ENCODE peak calls at places on chromosomes 7 and 10, in four cellular contexts. Q is fibroblast of lung, U is heart right ventricle, A is A549. Y is an unnamed sample.

GRCh38 chr7:138980575-138981285 is 459 bp downstream of the KIAA1549 start:
- DNase-seq in Q (no peak), U (peak), A (no peak), Y (no peak)

GRCh38 chr7:32119790-32120196 is 49.6 kb upstream of the PDE1C start:
- DNase-seq in Q (no peak), U (peak), A (no peak), Y (no peak)

GRCh38 chr10:57962839-57963238 is 304.9 kb downstream of the IPMK start:
- DNase-seq in Q (no peak), U (no peak), A (no peak), Y (no peak)

GRCh38 chr10:57696641-57697040 is 571.1 kb downstream of the IPMK start:
- DNase-seq in Q (peak), U (no peak), A (peak), Y (no peak)

GRCh38 chr7:610141-610530 is 90.5 kb upstream of the PDGFA start:
- DNase-seq in Q (no peak), U (no peak), A (no peak), Y (no peak)

GRCh38 chr7:131600578-131600977 is 44.1 kb upstream of the PODXL start:
- DNase-seq in Q (peak), U (no peak), A (peak), Y (no peak)

GRCh38 chr7:82696631-82697030 is 253.1 kb upstream of the CACNA2D1 start:
- DNase-seq in Q (no peak), U (no peak), A (no peak), Y (no peak)

GRCh38 chr7:44977956-44978355 is 859 bp downstream of the MYO1G start:
- DNase-seq in Q (no peak), U (no peak), A (no peak), Y (no peak)

GRCh38 chr10:72320676-72321247 is 34.0 kb downstream of the DNAJB12 start:
- DNase-seq in Q (peak), U (no peak), A (peak), Y (no peak)

GRCh38 chr7:35729061-35729783 is 34.3 kb upstream of the HERPUD2 start:
- DNase-seq in Q (no peak), U (no peak), A (no peak), Y (peak)

GRCh38 chr10:35210961-35211360 is 84.3 kb downstream of the CREM start:
- DNase-seq in Q (no peak), U (no peak), A (no peak), Y (no peak)

GRCh38 chr10:79196470-79197461 is 128.0 kb downstream of the ZMIZ1 start:
- DNase-seq in Q (peak), U (peak), A (peak), Y (peak)

GRCh38 chr7:123485187-123485586 is 49.2 kb downstream of the IQUB start:
- DNase-seq in Q (no peak), U (no peak), A (no peak), Y (no peak)

GRCh38 chr7:51354897-51355296 is 38.3 kb upstream of the COBL start:
- DNase-seq in Q (no peak), U (no peak), A (no peak), Y (no peak)

GRCh38 chr10:133401500-133401899 is 7.5 kb downstream of the MTG1 start:
- DNase-seq in Q (no peak), U (no peak), A (no peak), Y (no peak)

GRCh38 chr7:138785587-138786437 is 12.0 kb upstream of the TMEM213 start:
- DNase-seq in Q (peak), U (no peak), A (peak), Y (no peak)

GRCh38 chr7:83532229-83532628 is 116.7 kb downstream of the SEMA3E start:
- DNase-seq in Q (peak), U (no peak), A (peak), Y (no peak)

GRCh38 chr10:111086602-111087001 is 9.8 kb downstream of the ADRA2A start:
- DNase-seq in Q (no peak), U (no peak), A (no peak), Y (no peak)

GRCh38 chr7:97020601-97021442 is 3.8 kb downstream of the DLX5 start:
- DNase-seq in Q (no peak), U (no peak), A (no peak), Y (no peak)

GRCh38 chr7:29839302-29839701 is 33.0 kb downstream of the WIPF3 start:
- DNase-seq in Q (peak), U (peak), A (peak), Y (no peak)

GRCh38 chr7:116417593-116418345 is 81.8 kb upstream of the CAV2 start:
- DNase-seq in Q (peak), U (no peak), A (peak), Y (no peak)

GRCh38 chr7:88090671-88091070 is 129.2 kb downstream of the SRI start:
- DNase-seq in Q (peak), U (no peak), A (no peak), Y (no peak)

GRCh38 chr10:117519366-117519765 is 23.2 kb upstream of the EMX2 start:
- DNase-seq in Q (no peak), U (no peak), A (no peak), Y (no peak)

GRCh38 chr7:6228865-6229264 is 43.6 kb downstream of the CYTH3 start:
- DNase-seq in Q (peak), U (no peak), A (no peak), Y (no peak)

GRCh38 chr7:94907420-94908203 is at the start of gene PPP1R9A:
- DNase-seq in Q (peak), U (peak), A (peak), Y (no peak)

GRCh38 chr7:132825222-132825621 is 249.0 kb upstream of the PLXNA4 start:
- DNase-seq in Q (no peak), U (no peak), A (no peak), Y (no peak)

GRCh38 chr10:28508304-28508925 is 24.5 kb upstream of the WAC start:
- DNase-seq in Q (no peak), U (no peak), A (no peak), Y (no peak)

GRCh38 chr7:11625669-11626068 is 206.3 kb downstream of the THSD7A start:
- DNase-seq in Q (peak), U (no peak), A (peak), Y (no peak)

GRCh38 chr7:979886-980571 is 3.0 kb upstream of the CYP2W1 start:
- DNase-seq in Q (no peak), U (no peak), A (peak), Y (no peak)

GRCh38 chr7:99340659-99341058 is 15.0 kb downstream of the ARPC1A start:
- DNase-seq in Q (peak), U (no peak), A (no peak), Y (no peak)

GRCh38 chr7:17466201-17466600 is 167.7 kb downstream of the AHR start:
- DNase-seq in Q (peak), U (no peak), A (no peak), Y (no peak)

GRCh38 chr10:4370376-4370775 is 455.6 kb upstream of the AKR1E2 start:
- DNase-seq in Q (peak), U (no peak), A (no peak), Y (no peak)

GRCh38 chr10:72691470-72692056 is 380 bp upstream of the MCU start:
- DNase-seq in Q (peak), U (no peak), A (no peak), Y (no peak)

GRCh38 chr10:119466076-119466475 is 76.4 kb downstream of the RGS10 start:
- DNase-seq in Q (no peak), U (no peak), A (no peak), Y (no peak)

GRCh38 chr10:119469325-119469707 is 73.2 kb downstream of the RGS10 start:
- DNase-seq in Q (no peak), U (no peak), A (no peak), Y (no peak)

GRCh38 chr10:119465085-119465484 is 77.4 kb downstream of the RGS10 start:
- DNase-seq in Q (no peak), U (no peak), A (no peak), Y (no peak)

GRCh38 chr10:119468542-119469324 is 73.8 kb downstream of the RGS10 start:
- DNase-seq in Q (no peak), U (no peak), A (no peak), Y (no peak)

GRCh38 chr10:119466655-119467054 is 75.9 kb downstream of the RGS10 start:
- DNase-seq in Q (peak), U (no peak), A (no peak), Y (peak)
- H3K27ac ChIP-seq in Q (no peak), U (no peak), A (no peak), Y (no peak)

GRCh38 chr10:125154529-125154928 is 5.8 kb downstream of the CTBP2 start:
- DNase-seq in Q (no peak), U (no peak), A (no peak), Y (no peak)
- H3K4me3 ChIP-seq in Q (peak), U (peak), A (no peak), Y (no peak)

DNA sequence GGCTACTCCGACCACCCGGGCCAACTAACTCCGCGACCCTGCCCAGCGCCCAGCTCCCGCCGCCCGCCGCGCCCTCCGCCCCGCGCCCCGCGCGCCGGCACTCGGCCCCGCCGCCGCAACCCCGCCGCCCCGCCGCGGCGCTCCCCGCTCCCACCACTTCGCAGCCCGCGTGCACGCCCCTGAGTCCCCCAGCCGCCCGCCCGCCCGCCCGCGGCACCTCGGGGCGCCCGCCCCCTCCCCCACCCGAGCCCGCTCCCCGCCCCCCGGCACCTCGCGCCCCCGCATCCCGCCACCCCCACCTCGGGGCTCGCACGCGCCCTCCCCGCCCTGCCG is 598 bp downstream of the JAZF1 start:
- DNase-seq in Q (no peak), U (no peak), A (no peak), Y (no peak)
- H3K27ac ChIP-seq in Q (no peak), U (peak), A (peak), Y (no peak)

GRCh38 chr7:27110977-27111752 is 8.7 kb upstream of the HOXA2 start:
- DNase-seq in Q (peak), U (no peak), A (peak), Y (no peak)
- H3K4me3 ChIP-seq in Q (peak), U (no peak), A (peak), Y (no peak)

GRCh38 chr10:119278126-119278701 is 70.8 kb downstream of the GRK5 start:
- DNase-seq in Q (no peak), U (no peak), A (no peak), Y (no peak)

GRCh38 chr10:119272736-119273135 is 65.4 kb downstream of the GRK5 start:
- DNase-seq in Q (no peak), U (no peak), A (no peak), Y (no peak)

GRCh38 chr10:119273413-119273812 is 66.0 kb downstream of the GRK5 start:
- DNase-seq in Q (no peak), U (no peak), A (no peak), Y (no peak)

GRCh38 chr10:119270893-119271361 is 63.6 kb downstream of the GRK5 start:
- DNase-seq in Q (peak), U (peak), A (peak), Y (peak)

GRCh38 chr10:119274519-119275045 is 67.2 kb downstream of the GRK5 start:
- DNase-seq in Q (no peak), U (no peak), A (no peak), Y (no peak)
- H3K27ac ChIP-seq in Q (peak), U (no peak), A (no peak), Y (no peak)

GRCh38 chr7:142407939-142408573 is 150.2 kb upstream of the PRSS58 start:
- DNase-seq in Q (no peak), U (no peak), A (no peak), Y (no peak)
- H3K4me3 ChIP-seq in Q (peak), U (peak), A (no peak), Y (no peak)